ENCODE peak calls at places on chromosome 17, in nine cellular contexts. Q is heart left ventricle, N is astrocyte of the cerebellum, L is left ventricle myocardium inferior, V is GM06990, J is uterus, F is breast epithelium, W is choroid plexus epithelial cell, I is fibroblast of lung. E is an unnamed sample.

GRCh38 chr17:1724351-1724868 is at the start of gene WDR81:
- DNase-seq in Q (peak), N (peak), L (peak), V (peak), J (peak), F (peak), W (peak), I (peak), E (peak)

GRCh38 chr17:22462461-22462860 is 770.1 kb downstream of the KCNJ18 start:
- DNase-seq in Q (no peak), N (no peak), L (no peak), V (no peak), J (no peak), F (no peak), W (no peak), I (no peak), E (no peak)

GRCh38 chr17:35345445-35345925 is 27.9 kb downstream of the SLFN11 start:
- DNase-seq in Q (no peak), N (no peak), L (no peak), V (no peak), J (no peak), F (no peak), W (no peak), I (no peak), E (no peak)

GRCh38 chr17:8056232-8056975 is 17.5 kb downstream of the ALOX15B start:
- DNase-seq in Q (no peak), N (peak), L (no peak), V (peak), J (no peak), F (no peak), W (peak), I (peak), E (peak)

GRCh38 chr17:35448214-35448898 is at the start of gene SLFN13:
- DNase-seq in Q (peak), N (peak), L (peak), V (peak), J (peak), F (peak), W (peak), I (peak), E (peak)

GRCh38 chr17:78734841-78735641 is 47.0 kb downstream of the CYTH1 start:
- DNase-seq in Q (no peak), N (no peak), L (no peak), V (no peak), J (no peak), F (no peak), W (no peak), I (no peak), E (no peak)

GRCh38 chr17:64661731-64661980 is 451 bp downstream of the SMURF2 start:
- DNase-seq in Q (no peak), N (no peak), L (no peak), V (no peak), J (peak), F (peak), W (no peak), I (no peak), E (no peak)

GRCh38 chr17:6231886-6232767 is 161.9 kb downstream of the WSCD1 start:
- DNase-seq in Q (no peak), N (peak), L (no peak), V (no peak), J (no peak), F (no peak), W (peak), I (peak), E (no peak)

GRCh38 chr17:73293480-73293911 is 18.3 kb downstream of the CDC42EP4 start:
- DNase-seq in Q (peak), N (no peak), L (peak), V (no peak), J (peak), F (peak), W (peak), I (peak), E (peak)

GRCh38 chr17:8225813-8226535 is 15.6 kb upstream of the AURKB start:
- DNase-seq in Q (peak), N (no peak), L (no peak), V (peak), J (peak), F (no peak), W (peak), I (peak), E (peak)

GRCh38 chr17:4018446-4018845 is 54.2 kb upstream of the ATP2A3 start:
- DNase-seq in Q (no peak), N (no peak), L (no peak), V (no peak), J (no peak), F (no peak), W (no peak), I (no peak), E (no peak)

GRCh38 chr17:14845562-14846335 is 419.4 kb downstream of the PMP22 start:
- DNase-seq in Q (no peak), N (no peak), L (no peak), V (no peak), J (no peak), F (peak), W (peak), I (no peak), E (no peak)

GRCh38 chr17:12977008-12977751 is 40.6 kb downstream of the ELAC2 start:
- DNase-seq in Q (no peak), N (no peak), L (no peak), V (no peak), J (no peak), F (peak), W (no peak), I (no peak), E (peak)

GRCh38 chr17:51487947-51488346 is 227.6 kb downstream of the UTP18 start:
- DNase-seq in Q (no peak), N (no peak), L (no peak), V (no peak), J (no peak), F (no peak), W (no peak), I (no peak), E (no peak)

GRCh38 chr17:57121308-57122042 is 36.4 kb downstream of the AKAP1 start:
- DNase-seq in Q (peak), N (peak), L (no peak), V (no peak), J (no peak), F (no peak), W (peak), I (peak), E (peak)
- TF ChIP-seq CTCF in Q (peak), N (peak), L (peak), V (peak), J (peak), F (peak), W (peak), I (peak), E (peak)

GRCh38 chr17:45175759-45176140 is 14.1 kb downstream of the HEXIM2 start:
- DNase-seq in Q (no peak), N (no peak), L (no peak), V (no peak), J (no peak), F (no peak), W (no peak), I (no peak), E (no peak)
- H3K4me3 ChIP-seq in Q (no peak), N (no peak), L (no peak), V (no peak), J (no peak), F (no peak), W (no peak), I (no peak), E (no peak)

GRCh38 chr17:47895856-47896671 is at the start of gene SP2:
- DNase-seq in Q (peak), N (peak), L (peak), V (peak), J (peak), F (peak), W (peak), I (peak), E (peak)
- TF ChIP-seq CTCF in Q (peak), N (peak), L (no peak), V (no peak), J (no peak), F (peak), W (no peak), I (no peak), E (no peak)

DNA sequence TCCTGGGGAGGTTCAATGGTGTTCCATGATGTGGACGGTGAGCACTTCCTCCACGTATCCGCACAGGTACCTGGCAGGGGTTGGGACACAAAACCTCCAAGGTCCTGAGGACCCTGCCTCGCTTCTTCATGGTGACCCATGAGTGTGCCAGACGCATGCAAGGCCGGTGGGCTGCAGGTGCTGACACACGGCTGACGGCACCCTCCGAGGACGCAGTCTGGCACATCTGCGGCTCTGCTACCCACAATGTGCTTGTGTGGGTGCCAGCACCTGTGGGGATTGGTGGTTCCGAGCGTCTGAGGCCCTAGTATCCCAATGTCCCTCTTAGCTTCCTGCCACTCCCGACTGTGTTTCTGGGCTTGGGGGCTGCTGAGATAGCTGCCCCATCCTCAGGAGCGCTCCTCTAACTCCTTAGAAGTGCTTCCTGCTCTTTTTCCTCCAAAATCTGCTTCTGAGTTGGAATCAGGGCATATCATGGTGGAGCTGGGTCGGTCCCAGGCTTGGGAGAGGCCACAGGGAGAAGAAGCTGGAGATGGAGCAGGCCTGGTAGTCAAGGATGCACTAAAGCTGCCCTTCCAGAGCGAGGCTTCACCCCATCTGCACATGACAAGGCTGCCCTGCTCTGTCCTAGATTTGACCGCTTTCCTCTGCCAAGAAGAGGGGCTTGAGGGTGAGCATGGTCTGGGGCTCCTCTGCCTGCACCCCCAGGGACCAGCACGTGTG is 1.6 kb downstream of the CYGB start:
- DNase-seq in Q (peak), N (no peak), L (no peak), V (no peak), J (no peak), F (no peak), W (no peak), I (no peak), E (no peak)
- H3K4me3 ChIP-seq in Q (peak), N (no peak), L (peak), V (no peak), J (no peak), F (no peak), W (no peak), I (peak), E (no peak)

DNA sequence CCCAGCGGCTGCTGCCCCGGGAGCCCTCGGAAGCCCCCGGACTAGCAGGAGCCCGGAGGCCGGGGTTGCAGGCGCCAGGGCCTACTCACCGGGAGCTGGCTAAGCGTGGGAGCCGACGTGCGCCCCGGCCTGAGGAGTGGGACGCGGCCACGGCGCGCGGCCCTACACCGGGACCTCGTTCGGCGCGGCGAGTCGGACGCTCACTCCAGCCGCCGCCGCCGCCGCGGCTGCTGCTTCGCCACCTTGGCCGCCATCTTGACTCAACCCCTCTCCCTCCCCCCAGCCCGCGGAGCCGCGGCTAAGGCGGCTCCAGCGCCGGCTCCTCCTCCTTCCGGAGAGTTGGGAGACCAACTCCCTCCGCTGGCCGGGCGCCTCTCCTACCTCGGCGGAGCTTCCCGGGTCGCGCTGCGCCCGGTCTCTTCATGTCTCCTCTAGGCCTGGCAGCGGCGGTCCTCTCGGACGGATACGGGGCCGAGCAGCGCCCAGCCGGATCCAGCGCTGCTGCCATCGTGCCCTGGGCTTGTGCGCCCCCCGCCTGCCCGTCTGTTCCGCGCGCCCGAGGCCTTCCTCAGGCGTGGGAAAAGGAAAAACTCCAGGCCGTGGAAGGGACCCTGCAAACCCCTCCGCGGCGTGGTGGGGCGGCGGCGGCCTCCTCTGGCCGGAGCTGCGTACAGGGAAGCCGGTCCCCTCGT is at the start of gene NCOR1:
- DNase-seq in Q (peak), N (peak), L (peak), V (peak), J (peak), F (peak), W (peak), I (peak), E (peak)
- TF ChIP-seq CTCF in Q (peak), N (peak), L (peak), V (peak), J (peak), F (peak), W (peak), I (peak), E (peak)

DNA sequence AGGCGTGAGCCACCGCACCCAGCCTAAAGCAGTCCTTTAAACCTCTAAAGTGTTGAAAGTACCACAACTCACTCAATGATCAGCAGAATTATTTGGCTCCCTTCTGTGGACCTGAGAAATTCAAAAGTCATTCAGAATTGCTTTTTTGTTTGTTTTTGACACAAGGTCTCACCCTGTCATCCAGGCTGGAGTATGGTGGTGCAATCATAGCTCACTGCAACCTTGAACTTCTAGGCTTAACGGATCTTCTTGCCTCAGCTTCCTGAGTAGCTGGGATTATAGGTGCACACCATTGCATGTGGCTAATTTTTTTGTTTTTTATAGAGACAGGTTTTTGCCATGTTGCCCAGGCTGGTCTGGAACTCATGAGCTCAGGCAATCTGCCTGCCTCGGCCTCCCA is 44.3 kb downstream of the TRAF4 start:
- DNase-seq in Q (no peak), N (no peak), L (no peak), V (no peak), J (no peak), F (no peak), W (no peak), I (no peak), E (no peak)
- H3K4me3 ChIP-seq in Q (no peak), N (no peak), L (no peak), V (no peak), J (no peak), F (no peak), W (no peak), I (no peak), E (no peak)

DNA sequence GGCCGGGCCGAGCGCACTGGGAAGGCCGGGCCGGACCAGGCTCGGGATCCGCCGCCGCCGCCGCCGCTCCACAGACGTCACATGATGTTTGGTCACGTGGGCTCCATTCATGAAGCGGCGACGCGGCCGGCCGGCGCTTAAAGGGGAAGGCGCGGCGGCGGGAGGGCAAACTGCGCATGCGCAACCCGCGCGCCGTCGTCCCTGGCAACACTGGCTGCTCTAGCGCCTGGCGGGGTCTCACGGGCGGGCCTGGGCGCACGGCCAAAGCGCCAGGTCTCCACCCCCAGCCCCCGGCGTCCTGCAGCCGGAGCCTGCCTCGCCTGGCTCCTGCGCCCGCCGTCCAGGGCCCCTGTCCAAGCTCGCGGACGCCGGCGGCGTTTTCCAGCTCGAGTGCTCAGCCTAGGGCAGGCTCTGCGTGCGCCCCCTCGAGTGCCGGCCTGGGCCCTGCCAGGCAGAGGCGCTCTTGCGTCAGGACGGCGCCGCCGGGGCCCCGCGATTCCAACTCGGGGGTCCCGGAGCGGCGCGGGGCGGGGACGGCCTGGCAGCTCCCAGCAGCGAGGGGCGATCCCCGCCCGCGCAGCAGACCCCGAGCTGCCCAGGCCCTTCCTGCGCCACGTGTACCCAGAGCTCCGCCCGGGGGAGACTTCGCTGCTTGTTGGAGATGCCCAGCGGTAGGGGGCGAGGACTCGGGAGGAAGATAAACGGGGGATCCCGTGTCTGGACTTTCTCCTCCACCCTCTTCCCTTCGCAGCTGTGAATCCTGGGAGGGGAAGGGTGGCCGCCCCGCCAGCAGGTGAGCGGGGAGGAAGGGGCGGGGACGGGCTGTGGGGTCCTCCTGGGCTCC is at the start of gene MAFG:
- DNase-seq in Q (peak), N (peak), L (peak), V (peak), J (peak), F (peak), W (peak), I (peak), E (peak)
- TF ChIP-seq CTCF in Q (peak), N (peak), L (peak), V (peak), J (peak), F (no peak), W (peak), I (no peak), E (peak)

DNA sequence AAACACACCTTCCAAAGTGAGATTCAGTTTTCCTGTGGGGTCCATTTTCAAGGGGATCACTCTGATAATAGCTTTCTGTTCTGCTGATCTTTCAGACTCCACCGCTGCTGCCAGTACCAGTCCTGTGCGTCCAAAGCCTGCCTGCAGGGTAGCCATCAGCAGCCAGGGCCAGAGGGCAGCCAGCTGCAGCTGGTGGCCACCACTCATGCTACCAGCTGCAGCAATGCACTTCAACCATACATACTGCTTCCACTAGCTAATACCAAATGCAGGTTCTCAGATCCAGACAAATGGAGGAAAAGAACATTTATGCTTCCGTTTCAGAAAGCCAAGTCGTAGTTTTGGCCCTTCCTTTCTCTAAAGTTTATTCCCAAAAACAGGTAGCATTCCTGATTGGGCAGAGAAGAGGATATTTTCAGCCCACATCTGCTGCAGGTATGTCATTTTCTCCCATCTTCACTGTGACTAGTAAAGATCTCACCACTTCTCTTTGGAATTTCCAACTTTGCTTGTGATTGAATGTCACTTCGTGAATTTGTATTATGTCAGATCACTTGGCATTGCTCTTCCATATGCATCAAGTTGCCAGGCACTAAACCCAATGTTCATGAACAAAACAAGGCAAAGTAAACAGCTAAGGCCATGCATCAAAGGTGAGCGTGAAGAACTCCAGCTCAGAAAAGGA is 1.8 kb downstream of the RNF43 start:
- DNase-seq in Q (peak), N (no peak), L (peak), V (no peak), J (no peak), F (no peak), W (no peak), I (no peak), E (no peak)
- H3K4me3 ChIP-seq in Q (peak), N (peak), L (peak), V (no peak), J (no peak), F (peak), W (no peak), I (no peak), E (no peak)

GRCh38 chr17:80893604-80894438 is 97.8 kb upstream of the CHMP6 start:
- DNase-seq in Q (no peak), N (no peak), L (no peak), V (no peak), J (no peak), F (no peak), W (no peak), I (no peak), E (no peak)

GRCh38 chr17:80890551-80890930 is 101.1 kb upstream of the CHMP6 start:
- DNase-seq in Q (no peak), N (no peak), L (no peak), V (no peak), J (no peak), F (no peak), W (no peak), I (no peak), E (no peak)

GRCh38 chr17:80892900-80893603 is 98.6 kb upstream of the CHMP6 start:
- DNase-seq in Q (no peak), N (peak), L (no peak), V (no peak), J (no peak), F (no peak), W (peak), I (peak), E (peak)

GRCh38 chr17:80891096-80892018 is 100.3 kb upstream of the CHMP6 start:
- DNase-seq in Q (peak), N (peak), L (no peak), V (peak), J (no peak), F (peak), W (peak), I (peak), E (peak)

GRCh38 chr17:80892019-80892855 is 99.4 kb upstream of the CHMP6 start:
- DNase-seq in Q (peak), N (peak), L (peak), V (peak), J (no peak), F (peak), W (peak), I (peak), E (peak)
- TF ChIP-seq CTCF in Q (no peak), N (no peak), L (no peak), V (no peak), J (no peak), F (no peak), W (no peak), I (no peak), E (no peak)

E was measured in fibroblast of the aortic adventitia.